ENCODE peak calls at places on chromosomes 16 and 17, in ten cellular contexts. T, N, J, O, Z, V, K, C, Q and B are unnamed samples.

GRCh38 chr17:36611345-36612072 is 10.1 kb downstream of the MRM1 start:
- DNase-seq in T (no peak), N (no peak), J (no peak), O (no peak), Z (no peak), V (no peak), K (no peak), C (no peak), Q (peak), B (peak)

GRCh38 chr17:82740906-82741759 is 5.7 kb downstream of the FN3K start:
- DNase-seq in T (no peak), N (no peak), J (no peak), O (no peak), Z (no peak), V (no peak), K (no peak), C (no peak), Q (no peak), B (no peak)

GRCh38 chr17:17801800-17802481 is 34.8 kb downstream of the SREBF1 start:
- DNase-seq in T (no peak), N (no peak), J (no peak), O (no peak), Z (no peak), V (no peak), K (no peak), C (no peak), Q (no peak), B (no peak)

GRCh38 chr17:17108681-17109049 is 66.4 kb downstream of the MPRIP start:
- DNase-seq in T (no peak), N (no peak), J (no peak), O (peak), Z (no peak), V (no peak), K (no peak), C (no peak), Q (no peak), B (no peak)

GRCh38 chr16:75000481-75001081 is 1.8 kb downstream of the ZNRF1 start:
- DNase-seq in T (no peak), N (peak), J (no peak), O (peak), Z (peak), V (no peak), K (peak), C (no peak), Q (peak), B (peak)

GRCh38 chr17:13544292-13544691 is 57.4 kb downstream of the HS3ST3A1 start:
- DNase-seq in T (no peak), N (no peak), J (no peak), O (no peak), Z (no peak), V (peak), K (no peak), C (no peak), Q (peak), B (peak)

GRCh38 chr16:87133966-87134945 is 182.9 kb downstream of the C16orf95 start:
- DNase-seq in T (no peak), N (no peak), J (no peak), O (no peak), Z (no peak), V (no peak), K (no peak), C (no peak), Q (no peak), B (no peak)

GRCh38 chr16:83901101-83901500 is 2.2 kb downstream of the MLYCD start:
- DNase-seq in T (no peak), N (no peak), J (no peak), O (no peak), Z (no peak), V (no peak), K (no peak), C (no peak), Q (no peak), B (no peak)

GRCh38 chr17:48127371-48128051 is 19.9 kb downstream of the SNX11 start:
- DNase-seq in T (no peak), N (no peak), J (no peak), O (no peak), Z (no peak), V (no peak), K (no peak), C (no peak), Q (peak), B (no peak)

GRCh38 chr16:77457046-77457445 is 22.2 kb upstream of the ADAMTS18 start:
- DNase-seq in T (no peak), N (no peak), J (no peak), O (no peak), Z (no peak), V (no peak), K (no peak), C (no peak), Q (no peak), B (peak)

GRCh38 chr16:58031016-58031800 is 5.7 kb downstream of the MMP15 start:
- DNase-seq in T (no peak), N (no peak), J (no peak), O (no peak), Z (no peak), V (no peak), K (no peak), C (no peak), Q (no peak), B (no peak)

GRCh38 chr16:55433030-55433429 is 46.0 kb upstream of the MMP2 start:
- DNase-seq in T (no peak), N (no peak), J (no peak), O (no peak), Z (no peak), V (no peak), K (no peak), C (no peak), Q (no peak), B (no peak)

GRCh38 chr17:8729860-8730259 is 14.8 kb downstream of the CCDC42 start:
- DNase-seq in T (no peak), N (no peak), J (no peak), O (no peak), Z (no peak), V (no peak), K (no peak), C (no peak), Q (no peak), B (no peak)

GRCh38 chr17:6269474-6269873 is 165.4 kb downstream of the AIPL1 start:
- DNase-seq in T (no peak), N (peak), J (peak), O (no peak), Z (peak), V (no peak), K (peak), C (peak), Q (peak), B (peak)

GRCh38 chr16:73739049-73739769 is 557.4 kb upstream of the PSMD7 start:
- DNase-seq in T (no peak), N (no peak), J (no peak), O (no peak), Z (no peak), V (no peak), K (no peak), C (no peak), Q (no peak), B (no peak)

GRCh38 chr16:53159781-53160436 is 105.1 kb downstream of the CHD9 start:
- DNase-seq in T (peak), N (no peak), J (peak), O (peak), Z (no peak), V (no peak), K (no peak), C (peak), Q (peak), B (peak)